ENCODE peak calls at places on chromosomes 2 and 18, in ten cellular contexts. H is NCI-H1417 treated with DMSO at 0.1 percent for 48 hours; F is HTR-8/SVneo; U is stimulated activated naive B cell treated with anti-CD40 and anti-IgM and Interleukin-4, amounts not matched to agents 10 μg/mL and 1 μg/mL and 100 μg/mL, for 72 hours; G is activated T-cell treated with anti-CD3 and anti-CD28 coated beads, Interleukin-2, amount 50 U/mL, for 24 hours; W is stimulated activated CD8-positive, alpha-beta memory T cell treated with anti-CD3 and anti-CD28 coated beads, Interleukin-15, amount 100 ng/mL, for 1 hour; D is GM12878; V is skeletal muscle cell; I is fibroblast of pulmonary artery; T is fibroblast of lung. C is an unnamed sample.

GRCh38 chr2:207847807-207848544 is 78.3 kb upstream of the FZD5 start:
- DNase-seq in H (peak), F (no peak), U (no peak), G (no peak), W (no peak), D (no peak), V (no peak), I (peak), T (no peak), C (peak)

GRCh38 chr2:157182204-157182709 is 75.2 kb upstream of the GALNT5 start:
- DNase-seq in H (no peak), F (no peak), U (no peak), G (no peak), W (no peak), D (no peak), V (no peak), I (peak), T (peak), C (no peak)

GRCh38 chr2:234044157-234044556 is 6.3 kb upstream of the SPP2 start:
- DNase-seq in H (no peak), F (no peak), U (no peak), G (no peak), W (no peak), D (no peak), V (peak), I (peak), T (peak), C (peak)

GRCh38 chr2:182784777-182785176 is 68.7 kb downstream of the DNAJC10 start:
- DNase-seq in H (no peak), F (peak), U (no peak), G (no peak), W (no peak), D (no peak), V (no peak), I (peak), T (peak), C (peak)

GRCh38 chr2:55992465-55992864 is 68.9 kb upstream of the EFEMP1 start:
- DNase-seq in H (no peak), F (peak), U (no peak), G (no peak), W (no peak), D (no peak), V (peak), I (peak), T (peak), C (peak)

GRCh38 chr2:19525313-19525712 is 166.9 kb upstream of the OSR1 start:
- DNase-seq in H (no peak), F (no peak), U (no peak), G (no peak), W (no peak), D (no peak), V (no peak), I (no peak), T (no peak), C (no peak)

GRCh38 chr18:26925313-26925712 is 59.8 kb upstream of the AQP4 start:
- DNase-seq in H (no peak), F (no peak), U (no peak), G (no peak), W (no peak), D (no peak), V (no peak), I (no peak), T (no peak), C (no peak)

GRCh38 chr2:151063271-151063670 is 198.4 kb downstream of the RBM43 start:
- DNase-seq in H (peak), F (peak), U (no peak), G (no peak), W (no peak), D (no peak), V (no peak), I (peak), T (peak), C (peak)

GRCh38 chr2:70141754-70142589 is 48.8 kb downstream of the C2orf42 start:
- DNase-seq in H (no peak), F (no peak), U (no peak), G (no peak), W (no peak), D (no peak), V (no peak), I (peak), T (peak), C (no peak)

GRCh38 chr2:58432491-58433166 is 191.5 kb upstream of the FANCL start:
- DNase-seq in H (no peak), F (no peak), U (no peak), G (no peak), W (no peak), D (no peak), V (no peak), I (no peak), T (no peak), C (peak)

GRCh38 chr2:8860239-8860638 is 22.8 kb upstream of the KIDINS220 start:
- DNase-seq in H (no peak), F (no peak), U (no peak), G (no peak), W (no peak), D (no peak), V (no peak), I (peak), T (no peak), C (no peak)

GRCh38 chr18:10752407-10752806 is 226.6 kb downstream of the NAPG start:
- DNase-seq in H (no peak), F (no peak), U (no peak), G (no peak), W (no peak), D (no peak), V (no peak), I (no peak), T (peak), C (no peak)

GRCh38 chr18:11005528-11005927 is 143.8 kb downstream of the PIEZO2 start:
- DNase-seq in H (no peak), F (no peak), U (no peak), G (no peak), W (no peak), D (peak), V (peak), I (peak), T (peak), C (peak)

GRCh38 chr2:10141736-10142639 is 19.4 kb downstream of the RRM2 start:
- DNase-seq in H (no peak), F (no peak), U (no peak), G (peak), W (no peak), D (no peak), V (no peak), I (no peak), T (no peak), C (no peak)

GRCh38 chr2:30310955-30311354 is 79.6 kb downstream of the LBH start:
- DNase-seq in H (no peak), F (no peak), U (no peak), G (no peak), W (no peak), D (no peak), V (no peak), I (no peak), T (no peak), C (no peak)

GRCh38 chr2:100703213-100703612 is 116.7 kb upstream of the NPAS2 start:
- DNase-seq in H (no peak), F (no peak), U (no peak), G (no peak), W (no peak), D (no peak), V (no peak), I (no peak), T (peak), C (no peak)

GRCh38 chr2:239716536-239717318 is 308.4 kb downstream of the NDUFA10 start:
- DNase-seq in H (no peak), F (no peak), U (no peak), G (no peak), W (no peak), D (no peak), V (no peak), I (no peak), T (peak), C (no peak)

GRCh38 chr2:158993721-158994587 is 25.5 kb downstream of the TANC1 start:
- DNase-seq in H (no peak), F (no peak), U (no peak), G (no peak), W (no peak), D (no peak), V (no peak), I (no peak), T (no peak), C (no peak)

GRCh38 chr2:144508162-144508765 is 11.7 kb downstream of the ZEB2 start:
- DNase-seq in H (no peak), F (no peak), U (no peak), G (no peak), W (no peak), D (no peak), V (no peak), I (no peak), T (peak), C (no peak)

GRCh38 chr2:119683074-119683716 is 4.2 kb downstream of the TMEM177 start:
- DNase-seq in H (no peak), F (no peak), U (no peak), G (no peak), W (no peak), D (no peak), V (no peak), I (no peak), T (no peak), C (no peak)